ENCODE peak calls at places on chromosome 10, in eight cellular contexts. One of them, this sample, is unnamed.

GRCh38 chr10:57657164-57657765 is 610.4 kb downstream of the IPMK start:
- DNase-seq in BJ: no peak
- DNase-seq in colonic mucosa: peak; percentile 50
- DNase-seq in PC-9: peak; percentile 47
- DNase-seq in brain microvascular endothelial cell: peak; percentile 59
- DNase-seq in AG04450: no peak
- DNase-seq in endodermal cell: peak; percentile 88
- DNase-seq in BE2C: peak; percentile 41
- DNase-seq in this sample: peak; percentile 60

GRCh38 chr10:113916053-113916452 is 61.6 kb downstream of the NHLRC2 start:
- DNase-seq in AG04450: no peak
- DNase-seq in brain microvascular endothelial cell: no peak
- DNase-seq in endodermal cell: no peak
- DNase-seq in BE2C: no peak
- DNase-seq in PC-9: no peak
- DNase-seq in colonic mucosa: no peak
- DNase-seq in BJ: no peak
- DNase-seq in this sample: no peak

GRCh38 chr10:103995134-103995533 is 28.2 kb downstream of the SLK start:
- DNase-seq in BE2C: no peak
- DNase-seq in PC-9: no peak
- DNase-seq in endodermal cell: no peak
- DNase-seq in colonic mucosa: no peak
- DNase-seq in brain microvascular endothelial cell: no peak
- DNase-seq in AG04450: no peak
- DNase-seq in BJ: no peak
- DNase-seq in this sample: no peak

GRCh38 chr10:1159131-1160061 is 103.2 kb downstream of the WDR37 start:
- DNase-seq in brain microvascular endothelial cell: no peak
- DNase-seq in AG04450: no peak
- DNase-seq in BJ: no peak
- DNase-seq in PC-9: no peak
- DNase-seq in colonic mucosa: no peak
- DNase-seq in BE2C: no peak
- DNase-seq in endodermal cell: peak; percentile 48
- DNase-seq in this sample: no peak

GRCh38 chr10:5479481-5480161 is 19.7 kb downstream of the CALML5 start:
- DNase-seq in endodermal cell: peak; percentile 35
- DNase-seq in brain microvascular endothelial cell: no peak
- DNase-seq in AG04450: no peak
- DNase-seq in PC-9: no peak
- DNase-seq in colonic mucosa: no peak
- DNase-seq in BJ: no peak
- DNase-seq in BE2C: no peak
- DNase-seq in this sample: no peak

GRCh38 chr10:14696763-14697321 is 77.9 kb downstream of the FAM107B start:
- DNase-seq in AG04450: no peak
- DNase-seq in BE2C: no peak
- DNase-seq in colonic mucosa: no peak
- DNase-seq in brain microvascular endothelial cell: no peak
- DNase-seq in endodermal cell: no peak
- DNase-seq in PC-9: no peak
- DNase-seq in BJ: no peak
- DNase-seq in this sample: no peak

GRCh38 chr10:105681051-105681450 is 1040.0 kb downstream of the SORCS3 start:
- DNase-seq in AG04450: no peak
- DNase-seq in brain microvascular endothelial cell: no peak
- DNase-seq in BJ: no peak
- DNase-seq in PC-9: no peak
- DNase-seq in BE2C: no peak
- DNase-seq in endodermal cell: no peak
- DNase-seq in colonic mucosa: peak; percentile 19
- DNase-seq in this sample: no peak

GRCh38 chr10:119425102-119425880 is 117.2 kb downstream of the RGS10 start:
- DNase-seq in AG04450: no peak
- DNase-seq in BJ: no peak
- DNase-seq in PC-9: no peak
- DNase-seq in endodermal cell: peak; percentile 34
- DNase-seq in BE2C: no peak
- DNase-seq in colonic mucosa: no peak
- DNase-seq in brain microvascular endothelial cell: no peak
- DNase-seq in this sample: no peak

GRCh38 chr10:3107426-3107961 is 40.1 kb downstream of the PFKP start:
- DNase-seq in BE2C: no peak
- DNase-seq in brain microvascular endothelial cell: peak; percentile 98
- DNase-seq in colonic mucosa: no peak
- DNase-seq in endodermal cell: no peak
- DNase-seq in AG04450: peak; percentile 92
- DNase-seq in BJ: no peak
- DNase-seq in PC-9: peak; percentile 74
- DNase-seq in this sample: no peak

GRCh38 chr10:68135922-68136718 is 26.8 kb downstream of the MYPN start:
- DNase-seq in colonic mucosa: peak; percentile 21
- DNase-seq in brain microvascular endothelial cell: peak; percentile 81
- DNase-seq in PC-9: peak; percentile 52
- DNase-seq in BJ: peak; percentile 90
- DNase-seq in endodermal cell: peak; percentile 63
- DNase-seq in AG04450: no peak
- DNase-seq in BE2C: no peak
- DNase-seq in this sample: no peak

GRCh38 chr10:100896876-100897461 is 15.8 kb upstream of the SLF2 start:
- DNase-seq in colonic mucosa: no peak
- DNase-seq in BE2C: no peak
- DNase-seq in PC-9: no peak
- DNase-seq in endodermal cell: no peak
- DNase-seq in brain microvascular endothelial cell: peak; percentile 32
- DNase-seq in BJ: no peak
- DNase-seq in AG04450: no peak
- DNase-seq in this sample: no peak

GRCh38 chr10:131253931-131254865 is 57.3 kb downstream of the TCERG1L start:
- DNase-seq in BJ: no peak
- DNase-seq in endodermal cell: no peak
- DNase-seq in colonic mucosa: no peak
- DNase-seq in AG04450: no peak
- DNase-seq in PC-9: no peak
- DNase-seq in BE2C: no peak
- DNase-seq in brain microvascular endothelial cell: no peak
- DNase-seq in this sample: no peak

GRCh38 chr10:89624020-89624419 is 21.0 kb downstream of the PANK1 start:
- DNase-seq in AG04450: no peak
- DNase-seq in endodermal cell: no peak
- DNase-seq in BJ: no peak
- DNase-seq in BE2C: no peak
- DNase-seq in PC-9: no peak
- DNase-seq in brain microvascular endothelial cell: no peak
- DNase-seq in colonic mucosa: no peak
- DNase-seq in this sample: no peak

GRCh38 chr10:14325325-14325955 is 5.3 kb downstream of the FRMD4A start:
- DNase-seq in BE2C: peak; percentile 54
- DNase-seq in BJ: no peak
- DNase-seq in AG04450: no peak
- DNase-seq in colonic mucosa: peak; percentile 50
- DNase-seq in brain microvascular endothelial cell: peak; percentile 35
- DNase-seq in PC-9: peak; percentile 8
- DNase-seq in endodermal cell: peak; percentile 90
- DNase-seq in this sample: peak; percentile 46

GRCh38 chr10:72419241-72419640 is 64.5 kb upstream of the DNAJB12 start:
- DNase-seq in BJ: no peak
- DNase-seq in endodermal cell: no peak
- DNase-seq in PC-9: no peak
- DNase-seq in AG04450: no peak
- DNase-seq in BE2C: no peak
- DNase-seq in brain microvascular endothelial cell: no peak
- DNase-seq in colonic mucosa: no peak
- DNase-seq in this sample: no peak

GRCh38 chr10:3652886-3653285 is 132.1 kb downstream of the KLF6 start:
- DNase-seq in BE2C: peak; percentile 19
- DNase-seq in colonic mucosa: no peak
- DNase-seq in brain microvascular endothelial cell: no peak
- DNase-seq in BJ: no peak
- DNase-seq in PC-9: no peak
- DNase-seq in AG04450: no peak
- DNase-seq in endodermal cell: no peak
- DNase-seq in this sample: no peak

GRCh38 chr10:74137992-74138391 is 12.6 kb downstream of the AP3M1 start:
- DNase-seq in endodermal cell: no peak
- DNase-seq in brain microvascular endothelial cell: no peak
- DNase-seq in PC-9: no peak
- DNase-seq in colonic mucosa: no peak
- DNase-seq in BE2C: no peak
- DNase-seq in BJ: no peak
- DNase-seq in AG04450: no peak
- DNase-seq in this sample: no peak

GRCh38 chr10:47182934-47183725 is 116.9 kb upstream of the GDF10 start:
- DNase-seq in brain microvascular endothelial cell: no peak
- DNase-seq in BJ: no peak
- DNase-seq in PC-9: no peak
- DNase-seq in endodermal cell: peak; percentile 31
- DNase-seq in AG04450: no peak
- DNase-seq in BE2C: no peak
- DNase-seq in colonic mucosa: no peak
- DNase-seq in this sample: no peak

GRCh38 chr10:71553371-71553900 is 156.7 kb downstream of the CDH23 start:
- DNase-seq in AG04450: no peak
- DNase-seq in PC-9: peak; percentile 10
- DNase-seq in endodermal cell: no peak
- DNase-seq in brain microvascular endothelial cell: no peak
- DNase-seq in BJ: no peak
- DNase-seq in colonic mucosa: no peak
- DNase-seq in BE2C: no peak
- DNase-seq in this sample: no peak

GRCh38 chr10:119025336-119025735 is 4.2 kb upstream of the NANOS1 start:
- DNase-seq in PC-9: peak; percentile 88
- DNase-seq in AG04450: no peak
- DNase-seq in BE2C: peak; percentile 76
- DNase-seq in endodermal cell: no peak
- DNase-seq in brain microvascular endothelial cell: peak; percentile 85
- DNase-seq in colonic mucosa: no peak
- DNase-seq in BJ: no peak
- DNase-seq in this sample: no peak

GRCh38 chr10:73876157-73876556 is 1.8 kb upstream of the CAMK2G start:
- DNase-seq in BE2C: no peak
- DNase-seq in PC-9: peak; percentile 87
- DNase-seq in AG04450: no peak
- DNase-seq in BJ: no peak
- DNase-seq in colonic mucosa: no peak
- DNase-seq in brain microvascular endothelial cell: no peak
- DNase-seq in endodermal cell: peak; percentile 60
- DNase-seq in this sample: no peak

GRCh38 chr10:18140149-18140956 is at the start of gene CACNB2:
- DNase-seq in PC-9: peak; percentile 27
- DNase-seq in colonic mucosa: peak; percentile 70
- DNase-seq in endodermal cell: peak; percentile 91
- DNase-seq in BE2C: peak; percentile 8
- DNase-seq in AG04450: no peak
- DNase-seq in brain microvascular endothelial cell: no peak
- DNase-seq in BJ: no peak
- DNase-seq in this sample: peak; percentile 79
- TF ChIP-seq CTCF in PC-9: no peak
- TF ChIP-seq CTCF in colonic mucosa: no peak
- TF ChIP-seq CTCF in endodermal cell: no peak
- TF ChIP-seq CTCF in BE2C: no peak
- TF ChIP-seq CTCF in AG04450: no peak
- TF ChIP-seq CTCF in brain microvascular endothelial cell: no peak
- TF ChIP-seq CTCF in BJ: no peak
- TF ChIP-seq CTCF in this sample: no peak

GRCh38 chr10:33196710-33197406 is 137.6 kb downstream of the NRP1 start:
- DNase-seq in BJ: no peak
- DNase-seq in BE2C: no peak
- DNase-seq in brain microvascular endothelial cell: no peak
- DNase-seq in AG04450: no peak
- DNase-seq in colonic mucosa: peak; percentile 29
- DNase-seq in endodermal cell: no peak
- DNase-seq in PC-9: no peak
- DNase-seq in this sample: peak; percentile 6
- TF ChIP-seq CTCF in BJ: no peak
- TF ChIP-seq CTCF in BE2C: no peak
- TF ChIP-seq CTCF in brain microvascular endothelial cell: no peak
- TF ChIP-seq CTCF in AG04450: no peak
- TF ChIP-seq CTCF in colonic mucosa: no peak
- TF ChIP-seq CTCF in endodermal cell: no peak
- TF ChIP-seq CTCF in PC-9: no peak
- TF ChIP-seq CTCF in this sample: no peak

DNA sequence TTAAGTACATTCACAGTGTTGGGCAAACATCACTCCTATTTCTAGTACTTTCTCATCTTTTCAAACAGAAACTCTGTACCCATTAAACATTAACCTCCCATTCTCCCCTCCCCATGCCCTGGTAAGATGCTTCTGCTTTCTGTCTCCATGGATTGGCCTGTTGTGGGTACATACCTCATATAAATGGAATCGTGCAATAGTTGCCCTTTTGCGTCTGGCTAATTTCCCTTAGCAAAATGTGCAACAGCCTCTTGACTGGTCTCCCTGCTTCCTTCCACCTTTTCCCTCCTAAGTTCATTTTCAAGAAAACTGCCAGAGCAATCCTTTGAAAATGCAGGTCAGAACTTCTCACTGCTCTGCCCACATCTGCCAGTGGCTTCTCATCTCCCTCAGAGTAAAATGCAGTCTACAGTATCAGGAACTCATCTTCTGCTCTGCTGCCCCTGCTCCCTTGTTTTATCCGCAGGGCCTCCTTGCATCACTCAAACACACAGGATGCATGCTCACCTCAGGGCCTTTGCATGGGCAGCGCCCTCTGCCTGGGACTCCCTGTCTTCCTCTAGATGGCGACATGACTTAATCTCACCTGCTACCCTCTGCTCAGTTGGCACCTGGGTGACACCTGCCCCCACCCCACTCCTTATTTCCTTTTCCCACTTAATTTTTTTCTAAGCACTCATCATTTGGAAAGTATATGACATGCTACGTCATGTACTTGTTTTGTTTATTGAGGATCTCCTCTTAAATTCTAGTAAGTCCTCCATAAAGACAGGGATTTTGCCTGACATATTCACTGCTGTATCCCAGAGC is 44.3 kb upstream of the ECHDC3 start:
- DNase-seq in brain microvascular endothelial cell: no peak
- DNase-seq in BE2C: no peak
- DNase-seq in PC-9: no peak
- DNase-seq in BJ: no peak
- DNase-seq in AG04450: no peak
- DNase-seq in endodermal cell: no peak
- DNase-seq in colonic mucosa: peak; percentile 42
- DNase-seq in this sample: no peak
- TF ChIP-seq CTCF in brain microvascular endothelial cell: no peak
- TF ChIP-seq CTCF in BE2C: peak; percentile 14
- TF ChIP-seq CTCF in PC-9: no peak
- TF ChIP-seq CTCF in BJ: no peak
- TF ChIP-seq CTCF in AG04450: no peak
- TF ChIP-seq CTCF in endodermal cell: peak; percentile 35
- TF ChIP-seq CTCF in colonic mucosa: no peak
- TF ChIP-seq CTCF in this sample: no peak

DNA sequence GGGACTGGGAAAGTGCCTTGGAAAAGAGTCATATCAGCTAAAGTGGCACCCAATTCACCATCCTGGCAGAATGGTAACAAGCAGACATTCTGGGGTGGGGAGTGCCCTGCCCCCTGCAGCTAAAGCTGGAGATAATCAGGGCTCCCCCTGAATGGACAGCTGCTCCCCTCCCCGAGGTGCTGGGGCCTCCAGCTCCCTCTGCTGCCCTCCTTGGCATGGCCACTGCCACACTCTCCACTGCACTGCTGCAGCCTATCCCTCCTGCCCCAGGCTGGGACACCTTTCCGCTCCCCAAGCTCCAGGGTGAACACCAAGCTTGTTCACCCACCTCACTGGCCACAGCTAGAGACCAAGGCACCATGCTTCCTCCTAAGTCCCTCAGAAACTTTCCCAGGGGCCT is 9.8 kb upstream of the PARD3 start:
- DNase-seq in BJ: no peak
- DNase-seq in colonic mucosa: no peak
- DNase-seq in PC-9: no peak
- DNase-seq in endodermal cell: peak; percentile 64
- DNase-seq in AG04450: no peak
- DNase-seq in brain microvascular endothelial cell: no peak
- DNase-seq in BE2C: no peak
- DNase-seq in this sample: peak; percentile 20
- TF ChIP-seq CTCF in BJ: peak; percentile 29
- TF ChIP-seq CTCF in colonic mucosa: no peak
- TF ChIP-seq CTCF in PC-9: no peak
- TF ChIP-seq CTCF in endodermal cell: peak; percentile 53
- TF ChIP-seq CTCF in AG04450: peak; percentile 19
- TF ChIP-seq CTCF in brain microvascular endothelial cell: peak; percentile 57
- TF ChIP-seq CTCF in BE2C: no peak
- TF ChIP-seq CTCF in this sample: no peak